ENCODE peak calls at places on chromosomes 16 and 17, in five cellular contexts. P is aorta; B is Jurkat, Clone E6-1; M is GDM1; Z is neural progenitor cell. U is an unnamed sample.

GRCh38 chr17:7549401-7550055 is 670 bp downstream of the TNFSF12 start:
- DNase-seq in P (peak; percentile 78), B (no peak), M (no peak), Z (no peak), U (peak; percentile 42)

GRCh38 chr16:20866792-20867191 is 33.4 kb downstream of the DCUN1D3 start:
- DNase-seq in Z (no peak), B (no peak), M (no peak), P (no peak), U (no peak)

GRCh38 chr17:40564883-40565744 is at the start of gene CCR7:
- DNase-seq in M (peak; percentile 70), P (peak; percentile 74), B (peak; percentile 88), Z (no peak), U (peak; percentile 86)

GRCh38 chr16:64907844-64908243 is 214.0 kb downstream of the CDH11 start:
- DNase-seq in B (no peak), Z (no peak), P (no peak), M (no peak), U (no peak)

GRCh38 chr17:40124279-40125141 is 2.7 kb downstream of the MSL1 start:
- DNase-seq in B (no peak), M (no peak), P (no peak), Z (no peak), U (no peak)

GRCh38 chr16:84616515-84616914 is 1.4 kb downstream of the COTL1 start:
- DNase-seq in B (peak; percentile 48), P (no peak), M (no peak), Z (no peak), U (peak; percentile 20)

GRCh38 chr17:61247438-61247837 is 152.2 kb upstream of the TBX2 start:
- DNase-seq in M (no peak), Z (no peak), P (no peak), B (no peak), U (no peak)

GRCh38 chr17:40952169-40952568 is 14.6 kb downstream of the KRT39 start:
- DNase-seq in M (no peak), P (no peak), B (no peak), Z (no peak), U (no peak)

GRCh38 chr16:68433316-68433715 is 15.0 kb downstream of the SMPD3 start:
- DNase-seq in B (no peak), M (no peak), P (no peak), Z (no peak), U (no peak)

GRCh38 chr17:29433551-29433950 is 43.4 kb downstream of the TAOK1 start:
- DNase-seq in P (no peak), M (no peak), Z (no peak), B (no peak), U (no peak)

GRCh38 chr16:5024632-5025031 is 9.1 kb downstream of the NAGPA start:
- DNase-seq in Z (peak; percentile 37), M (no peak), P (no peak), B (peak; percentile 30), U (peak; percentile 22)